ENCODE peak calls at places on chromosome 13, in five cellular contexts. I, T, Q, O and Y are unnamed samples.
A peak's percentile ranks its signal among the peaks of the same experiment; 100 is the strongest.

GRCh38 chr13:97659602-97660001 is 225.6 kb downstream of the RAP2A start:
- DNase-seq in O (no peak), Q (no peak), T (no peak), I (peak; percentile 13), Y (peak; percentile 26)

GRCh38 chr13:46527237-46527636 is 25.7 kb upstream of the LRCH1 start:
- DNase-seq in O (no peak), I (no peak), T (no peak), Q (peak; percentile 74), Y (no peak)

GRCh38 chr13:97471721-97472120 is 37.8 kb downstream of the RAP2A start:
- DNase-seq in T (no peak), I (no peak), O (no peak), Q (no peak), Y (no peak)

GRCh38 chr13:27341616-27342015 is 71.0 kb downstream of the RASL11A start:
- DNase-seq in T (no peak), O (no peak), Q (no peak), I (no peak), Y (no peak)

GRCh38 chr13:102799544-102800144 is 725 bp downstream of the BIVM start:
- DNase-seq in O (peak; percentile 6), T (peak; percentile 29), I (peak; percentile 21), Q (no peak), Y (no peak)

GRCh38 chr13:111411186-111411858 is 90.9 kb downstream of the TEX29 start:
- DNase-seq in O (no peak), T (no peak), Q (no peak), I (no peak), Y (no peak)

GRCh38 chr13:55073000-55073399 is 2044.4 kb downstream of the OLFM4 start:
- DNase-seq in T (no peak), Q (no peak), I (no peak), O (no peak), Y (no peak)

GRCh38 chr13:30679483-30680330 is 55.6 kb upstream of the ALOX5AP start:
- DNase-seq in Q (peak; percentile 41), I (peak; percentile 56), T (no peak), O (peak; percentile 19), Y (peak; percentile 57)

GRCh38 chr13:26583662-26584061 is 26.2 kb downstream of the WASF3 start:
- DNase-seq in O (no peak), T (no peak), I (no peak), Q (no peak), Y (no peak)

GRCh38 chr13:26255717-26256277 is 1.9 kb downstream of the CDK8 start:
- DNase-seq in Q (no peak), T (no peak), O (no peak), I (peak; percentile 10), Y (peak; percentile 54)

GRCh38 chr13:112397108-112397507 is 21.0 kb downstream of the SPACA7 start:
- DNase-seq in Q (no peak), O (no peak), T (no peak), I (no peak), Y (no peak)

GRCh38 chr13:112260108-112261055 is 115.8 kb upstream of the SPACA7 start:
- DNase-seq in T (no peak), I (no peak), Q (no peak), O (no peak), Y (no peak)

GRCh38 chr13:110780410-110780809 is 66.9 kb downstream of the ING1 start:
- DNase-seq in T (no peak), Q (no peak), O (no peak), I (no peak), Y (no peak)

GRCh38 chr13:21137696-21138095 is 38.7 kb downstream of the SKA3 start:
- DNase-seq in I (peak; percentile 34), O (no peak), Q (peak; percentile 50), T (no peak), Y (peak; percentile 50)

GRCh38 chr13:85529216-85529590 is 270.0 kb downstream of the SLITRK6 start:
- DNase-seq in O (no peak), Q (peak; percentile 35), T (no peak), I (peak; percentile 16), Y (no peak)

GRCh38 chr13:33193428-33193974 is 92.1 kb downstream of the STARD13 start:
- DNase-seq in I (peak; percentile 77), T (no peak), Q (no peak), O (no peak), Y (no peak)

GRCh38 chr13:106063591-106064308 is 471.7 kb downstream of the EFNB2 start:
- DNase-seq in O (no peak), T (no peak), I (peak; percentile 67), Q (peak; percentile 66), Y (no peak)

GRCh38 chr13:33174491-33174890 is 111.1 kb downstream of the STARD13 start:
- DNase-seq in O (no peak), Q (no peak), T (no peak), I (no peak), Y (no peak)

GRCh38 chr13:51921790-51922740 is 60.3 kb downstream of the CCDC70 start:
- DNase-seq in O (no peak), I (no peak), T (no peak), Q (no peak), Y (no peak)

GRCh38 chr13:51924756-51925544 is 63.2 kb downstream of the CCDC70 start:
- DNase-seq in I (no peak), O (no peak), T (no peak), Q (no peak), Y (no peak)

GRCh38 chr13:51925865-51926527 is 64.2 kb downstream of the CCDC70 start:
- DNase-seq in Q (no peak), O (no peak), I (no peak), T (no peak), Y (no peak)

GRCh38 chr13:51922771-51923480 is 61.2 kb downstream of the CCDC70 start:
- DNase-seq in I (no peak), O (no peak), T (no peak), Q (no peak), Y (no peak)

GRCh38 chr13:51923983-51924539 is 62.3 kb downstream of the CCDC70 start:
- DNase-seq in Q (no peak), I (no peak), T (peak; percentile 25), O (peak; percentile 30), Y (peak; percentile 44)
- TF ChIP-seq CTCF in Q (peak; percentile 28), I (peak; percentile 33), T (no peak), O (no peak), Y (peak; percentile 53)

GRCh38 chr13:37966266-37966665 is 96.7 kb upstream of the TRPC4 start:
- DNase-seq in O (no peak), T (no peak), I (no peak), Q (peak; percentile 44), Y (no peak)

GRCh38 chr13:37959284-37959683 is 89.7 kb upstream of the TRPC4 start:
- DNase-seq in Q (no peak), I (no peak), O (no peak), T (no peak), Y (no peak)

GRCh38 chr13:37956536-37956935 is 87.0 kb upstream of the TRPC4 start:
- DNase-seq in Q (peak; percentile 92), T (no peak), I (no peak), O (no peak), Y (no peak)

GRCh38 chr13:37960427-37960826 is 90.9 kb upstream of the TRPC4 start:
- DNase-seq in I (peak; percentile 7), O (no peak), T (no peak), Q (peak; percentile 5), Y (no peak)
- TF ChIP-seq CTCF in I (peak; percentile 36), O (peak; percentile 7), T (no peak), Q (peak; percentile 13), Y (peak; percentile 20)

DNA sequence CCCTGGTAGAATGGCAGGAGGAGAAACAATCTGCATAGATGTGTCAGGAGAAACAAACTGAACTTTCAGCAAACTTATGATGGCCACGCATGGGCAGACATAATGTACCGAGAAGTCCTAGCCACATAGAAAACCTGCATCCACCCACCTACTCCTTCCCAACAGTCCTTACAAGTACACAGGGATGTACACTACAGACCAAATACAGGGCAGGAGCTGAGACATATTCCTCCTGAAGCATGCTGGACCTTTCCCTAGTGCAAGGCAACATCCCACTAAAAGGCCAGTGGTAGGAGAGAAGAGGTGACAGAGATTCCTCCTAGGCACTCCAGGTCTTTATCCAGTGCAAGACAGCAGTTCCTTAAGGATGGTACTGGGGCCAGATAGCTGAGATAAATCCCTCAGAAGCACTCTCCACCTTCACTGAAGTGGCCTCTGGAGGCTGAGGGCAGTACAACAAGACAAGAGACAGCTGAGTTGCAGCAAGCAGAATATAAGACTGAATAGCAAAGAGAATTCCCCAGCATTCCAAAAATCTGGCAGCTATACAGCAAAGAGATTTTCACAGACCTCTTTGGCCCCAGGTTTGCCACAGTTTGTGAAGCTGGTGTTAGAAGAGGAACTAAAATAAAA is 18.3 kb downstream of the VWA8 start:
- DNase-seq in Q (peak; percentile 39), T (no peak), O (peak; percentile 6), I (peak; percentile 48), Y (peak; percentile 22)
- TF ChIP-seq CTCF in Q (peak; percentile 36), T (no peak), O (peak; percentile 8), I (peak; percentile 62), Y (peak; percentile 10)

GRCh38 chr13:69579351-69579750 is 528.3 kb upstream of the ATXN8OS start:
- DNase-seq in T (no peak), O (no peak), I (peak; percentile 5), Q (no peak), Y (peak; percentile 18)
- TF ChIP-seq CTCF in T (peak; percentile 11), O (no peak), I (no peak), Q (no peak), Y (no peak)

GRCh38 chr13:51805313-51805712 is 1.4 kb upstream of the DHRS12 start:
- DNase-seq in T (no peak), O (no peak), Q (no peak), I (no peak), Y (no peak)

GRCh38 chr13:51803018-51803417 is 945 bp downstream of the DHRS12 start:
- DNase-seq in Q (no peak), T (no peak), I (no peak), O (no peak), Y (no peak)

GRCh38 chr13:51802601-51803000 is 1.4 kb downstream of the DHRS12 start:
- DNase-seq in I (no peak), Q (no peak), O (no peak), T (no peak), Y (no peak)

GRCh38 chr13:51804295-51805172 is 571 bp upstream of the DHRS12 start:
- DNase-seq in I (no peak), T (peak; percentile 42), Q (no peak), O (no peak), Y (no peak)

GRCh38 chr13:51803422-51804294 is at the start of gene DHRS12:
- DNase-seq in O (peak; percentile 77), I (peak; percentile 77), T (peak; percentile 93), Q (peak; percentile 55), Y (peak; percentile 91)
- TF ChIP-seq CTCF in O (no peak), I (no peak), T (no peak), Q (no peak), Y (no peak)